ENCODE peak calls at places on chromosomes 4 and X, in four cellular contexts. Y is SW 1271, E is left ventricle myocardium inferior, C is hepatocyte. L is an unnamed sample.

GRCh38 chrX:39176105-39176504 is 374.8 kb downstream of the MID1IP1 start:
- DNase-seq in Y (no peak), E (no peak), C (no peak), L (no peak)

GRCh38 chrX:79259073-79259689 is 108.0 kb downstream of the ITM2A start:
- DNase-seq in Y (no peak), E (no peak), C (no peak), L (peak; percentile 4)

GRCh38 chr4:37728064-37728463 is 41.9 kb upstream of the RELL1 start:
- DNase-seq in Y (no peak), E (no peak), C (no peak), L (no peak)

GRCh38 chr4:139841464-139842195 is 176.0 kb downstream of the MGST2 start:
- DNase-seq in Y (no peak), E (no peak), C (peak; percentile 64), L (no peak)

GRCh38 chr4:176839656-176840055 is 46.9 kb upstream of the VEGFC start:
- DNase-seq in Y (no peak), E (no peak), C (no peak), L (no peak)

GRCh38 chr4:120922390-120923200 is at the start of gene PRDM5:
- DNase-seq in Y (peak; percentile 19), E (peak; percentile 62), C (peak; percentile 68), L (peak; percentile 72)

GRCh38 chr4:32986236-32986635 is 2266.1 kb downstream of the PCDH7 start:
- DNase-seq in Y (no peak), E (no peak), C (no peak), L (no peak)

GRCh38 chrX:5898463-5898862 is 330.2 kb downstream of the NLGN4X start:
- DNase-seq in Y (no peak), E (no peak), C (no peak), L (no peak)

GRCh38 chr4:26015133-26015651 is 101.2 kb downstream of the SMIM20 start:
- DNase-seq in Y (no peak), E (peak; percentile 61), C (no peak), L (peak; percentile 88)

L was measured in choroid plexus epithelial cell.